ENCODE peak calls at places on chromosomes 13 and 19, in five cellular contexts. X is IMR-90, C is ovary, K is GM12865, Z is GM23338. H is an unnamed sample.

GRCh38 chr19:13018037-13018914 is 23.0 kb downstream of the NFIX start:
- DNase-seq in X (peak; percentile 35), C (peak; percentile 85), K (no peak), Z (peak; percentile 70), H (no peak)

GRCh38 chr19:12868540-12869112 is 12.6 kb downstream of the DNASE2 start:
- DNase-seq in X (no peak), C (no peak), K (peak; percentile 62), Z (peak; percentile 71), H (no peak)

GRCh38 chr19:28416245-28416644 is 796.7 kb downstream of the UQCRFS1 start:
- DNase-seq in X (no peak), C (no peak), K (no peak), Z (no peak), H (no peak)

GRCh38 chr13:113907637-113908617 is 44.1 kb upstream of the GAS6 start:
- DNase-seq in X (peak; percentile 97), C (no peak), K (no peak), Z (no peak), H (no peak)

GRCh38 chr19:51031880-51032225 is 2.9 kb downstream of the KLK12 start:
- DNase-seq in X (no peak), C (no peak), K (no peak), Z (no peak), H (no peak)

GRCh38 chr19:12783226-12783848 is 7.9 kb upstream of the JUNB start:
- DNase-seq in X (no peak), C (no peak), K (peak; percentile 78), Z (peak; percentile 64), H (no peak)

GRCh38 chr19:51439021-51439465 is 19.2 kb downstream of the SIGLEC8 start:
- DNase-seq in X (no peak), C (no peak), K (peak; percentile 58), Z (peak; percentile 76), H (no peak)

GRCh38 chr19:16351133-16351809 is 26.6 kb downstream of the KLF2 start:
- DNase-seq in X (peak; percentile 54), C (no peak), K (peak; percentile 58), Z (no peak), H (no peak)

GRCh38 chr19:14031719-14032480 is at the start of gene IL27RA:
- DNase-seq in X (peak; percentile 31), C (no peak), K (peak; percentile 93), Z (peak; percentile 80), H (peak; percentile 63)

GRCh38 chr13:34654682-34655081 is 287.4 kb upstream of the NBEA start:
- DNase-seq in X (no peak), C (no peak), K (no peak), Z (no peak), H (no peak)

GRCh38 chr19:35357867-35358573 is at the start of gene FFAR3:
- DNase-seq in X (peak; percentile 11), C (no peak), K (no peak), Z (peak; percentile 14), H (no peak)

GRCh38 chr13:74168263-74168675 is 34.1 kb upstream of the KLF12 start:
- DNase-seq in X (no peak), C (no peak), K (no peak), Z (no peak), H (no peak)

GRCh38 chr13:27404680-27405079 is 19.7 kb upstream of the GTF3A start:
- DNase-seq in X (no peak), C (no peak), K (no peak), Z (no peak), H (no peak)

GRCh38 chr19:12668937-12669271 is 2.3 kb downstream of the WDR83 start:
- DNase-seq in X (peak; percentile 65), C (peak; percentile 55), K (peak; percentile 66), Z (peak; percentile 74), H (peak; percentile 48)

GRCh38 chr13:111337741-111338140 is 17.3 kb downstream of the TEX29 start:
- DNase-seq in X (peak; percentile 19), C (no peak), K (no peak), Z (no peak), H (no peak)

GRCh38 chr13:97215325-97215724 is 6.8 kb upstream of the MBNL2 start:
- DNase-seq in X (no peak), C (no peak), K (no peak), Z (no peak), H (no peak)

GRCh38 chr19:53183146-53183545 is 10.0 kb downstream of the ZNF665 start:
- DNase-seq in X (peak; percentile 66), C (no peak), K (no peak), Z (no peak), H (no peak)

GRCh38 chr19:46198756-46199155 is 30.8 kb upstream of the IGFL1 start:
- DNase-seq in X (no peak), C (no peak), K (no peak), Z (no peak), H (no peak)

GRCh38 chr19:13033819-13034611 is 38.7 kb downstream of the NFIX start:
- DNase-seq in X (peak; percentile 45), C (peak; percentile 83), K (peak; percentile 56), Z (peak; percentile 87), H (peak; percentile 73)

GRCh38 chr19:45376045-45376724 is 5.8 kb upstream of the ERCC2 start:
- DNase-seq in X (peak; percentile 94), C (peak; percentile 54), K (no peak), Z (peak; percentile 96), H (no peak)

GRCh38 chr13:91133941-91134772 is 213.3 kb upstream of the MIR17HG start:
- DNase-seq in X (peak; percentile 54), C (no peak), K (peak; percentile 57), Z (peak; percentile 74), H (peak; percentile 31)

GRCh38 chr13:25109341-25109740 is 13.4 kb downstream of the PABPC3 start:
- DNase-seq in X (no peak), C (no peak), K (no peak), Z (no peak), H (no peak)

GRCh38 chr13:114235697-114236096 is 1.0 kb downstream of the CDC16 start:
- DNase-seq in X (no peak), C (no peak), K (no peak), Z (no peak), H (no peak)

GRCh38 chr19:18274776-18275356 is 614 bp upstream of the IQCN start:
- DNase-seq in X (peak; percentile 89), C (peak; percentile 92), K (no peak), Z (peak; percentile 37), H (no peak)

GRCh38 chr13:106527806-106528205 is 7.7 kb downstream of the EFNB2 start:
- DNase-seq in X (no peak), C (no peak), K (no peak), Z (no peak), H (no peak)

GRCh38 chr13:25468330-25469178 is 96.8 kb downstream of the ATP8A2 start:
- DNase-seq in X (no peak), C (no peak), K (peak; percentile 2), Z (peak; percentile 73), H (peak; percentile 86)

GRCh38 chr13:28464861-28465260 is 30.1 kb downstream of the FLT1 start:
- DNase-seq in X (no peak), C (no peak), K (no peak), Z (no peak), H (no peak)

GRCh38 chr13:46679369-46680180 is 117.4 kb downstream of the ESD start:
- DNase-seq in X (peak; percentile 70), C (peak; percentile 41), K (peak; percentile 87), Z (no peak), H (no peak)

GRCh38 chr19:10270616-10271394 is at the start of gene ICAM1:
- DNase-seq in X (peak; percentile 66), C (peak; percentile 80), K (peak; percentile 95), Z (peak; percentile 88), H (no peak)

GRCh38 chr13:51683537-51684050 is 99.3 kb downstream of the WDFY2 start:
- DNase-seq in X (no peak), C (no peak), K (no peak), Z (peak; percentile 41), H (no peak)

GRCh38 chr19:33798701-33799111 is 2.0 kb downstream of the KCTD15 start:
- DNase-seq in X (peak; percentile 27), C (peak; percentile 30), K (no peak), Z (peak; percentile 56), H (no peak)

GRCh38 chr19:32615569-32615968 is 34.6 kb downstream of the PDCD5 start:
- DNase-seq in X (no peak), C (no peak), K (no peak), Z (no peak), H (no peak)

GRCh38 chr19:14566712-14567077 is 5.2 kb downstream of the NDUFB7 start:
- DNase-seq in X (no peak), C (no peak), K (no peak), Z (no peak), H (no peak)

GRCh38 chr13:102399791-102400618 is 1.8 kb downstream of the FGF14 start:
- DNase-seq in X (no peak), C (no peak), K (no peak), Z (peak; percentile 55), H (peak; percentile 65)
- TF ChIP-seq CTCF in X (no peak), C (no peak), K (no peak), Z (peak; percentile 18), H (no peak)

GRCh38 chr19:2477141-2477710 is 1.3 kb downstream of the GADD45B start:
- DNase-seq in X (peak; percentile 34), C (peak; percentile 50), K (no peak), Z (no peak), H (no peak)

GRCh38 chr19:2476451-2477140 is 669 bp downstream of the GADD45B start:
- DNase-seq in X (peak; percentile 74), C (peak; percentile 62), K (peak; percentile 70), Z (peak; percentile 74), H (no peak)

GRCh38 chr19:2474232-2475017 is 1.5 kb upstream of the GADD45B start:
- DNase-seq in X (peak; percentile 87), C (peak; percentile 87), K (peak; percentile 92), Z (peak; percentile 95), H (peak; percentile 91)

GRCh38 chr19:2475018-2475701 is 767 bp upstream of the GADD45B start:
- DNase-seq in X (peak; percentile 48), C (peak; percentile 64), K (peak; percentile 83), Z (peak; percentile 59), H (no peak)

DNA sequence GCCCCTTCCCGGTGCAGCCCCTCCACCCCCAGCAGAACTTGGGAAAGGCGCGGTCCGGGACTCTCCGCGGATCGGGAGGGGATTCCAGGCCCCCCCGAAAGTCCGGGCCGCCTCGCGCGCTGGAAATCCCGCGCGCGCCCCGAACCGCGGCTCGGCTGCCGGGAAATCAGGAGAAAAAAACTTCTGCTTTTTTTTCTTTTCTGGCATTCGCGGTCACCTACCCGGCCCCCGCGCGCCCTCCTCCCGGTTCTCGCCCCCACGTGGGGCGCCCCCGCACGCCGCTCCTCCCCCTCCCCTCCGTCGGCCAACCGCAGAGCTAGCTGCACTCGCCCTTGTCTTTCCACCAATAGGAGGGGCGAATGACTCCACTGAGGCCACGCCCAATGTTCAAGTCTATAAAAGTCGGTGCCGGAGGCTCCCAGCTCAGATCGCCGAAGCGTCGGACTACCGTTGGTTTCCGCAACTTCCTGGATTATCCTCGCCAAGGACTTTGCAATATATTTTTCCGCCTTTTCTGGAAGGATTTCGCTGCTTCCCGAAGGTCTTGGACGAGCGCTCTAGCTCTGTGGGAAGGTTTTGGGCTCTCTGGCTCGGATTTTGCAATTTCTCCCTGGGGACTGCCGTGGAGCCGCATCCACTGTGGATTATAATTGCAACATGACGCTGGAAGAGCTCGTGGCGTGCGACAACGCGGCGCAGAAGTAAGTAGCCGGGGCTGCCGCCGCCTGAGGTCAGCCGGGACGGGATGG is at the start of gene GADD45B:
- DNase-seq in X (peak; percentile 97), C (peak; percentile 99), K (peak; percentile 99), Z (peak; percentile 97), H (peak; percentile 87)
- TF ChIP-seq CTCF in X (no peak), C (no peak), K (no peak), Z (no peak), H (no peak)

GRCh38 chr13:86974995-86975328 is 696.2 kb upstream of the SLITRK5 start:
- DNase-seq in X (no peak), C (no peak), K (no peak), Z (peak; percentile 35), H (no peak)
- TF ChIP-seq CTCF in X (peak; percentile 19), C (no peak), K (no peak), Z (peak; percentile 57), H (no peak)

GRCh38 chr19:989381-990081 is 5.4 kb downstream of the WDR18 start:
- DNase-seq in X (no peak), C (no peak), K (no peak), Z (no peak), H (no peak)
- TF ChIP-seq CTCF in X (peak; percentile 16), C (no peak), K (peak; percentile 14), Z (peak; percentile 71), H (peak; percentile 42)